ENCODE peak calls at places on chromosome 21, in ten cellular contexts. A is kidney tubule cell; K is body of pancreas; M is stimulated activated CD8-positive, alpha-beta memory T cell treated with anti-CD3 and anti-CD28 coated beads, Interleukin-7, amount 100 ng/mL, for 1 hour; O is iris pigment epithelial cell; R is EH; Y is cardiac muscle cell; T is AG04450; B is T-helper 2 cell; L is NCI-H1092 treated with DMSO at 0.1 percent for 48 hours. Q is an unnamed sample.

GRCh38 chr21:37886726-37887309 is 29.4 kb downstream of the KCNJ6 start:
- DNase-seq in B (no peak), O (no peak), M (no peak), Y (no peak), R (no peak), A (peak), T (no peak), L (no peak), K (no peak), Q (no peak)

GRCh38 chr21:39451332-39452206 is at the start of gene SH3BGR:
- DNase-seq in K (peak), A (peak), R (no peak), T (no peak), B (no peak), L (no peak), Y (peak), O (no peak), M (no peak), Q (peak)

GRCh38 chr21:34113842-34114241 is 40.5 kb downstream of the MRPS6 start:
- DNase-seq in M (no peak), L (peak), B (no peak), A (peak), Y (no peak), O (peak), K (no peak), R (peak), T (no peak), Q (no peak)

GRCh38 chr21:30408782-30409494 is 13.1 kb downstream of the KRTAP13-1 start:
- DNase-seq in O (peak), R (no peak), L (peak), K (peak), B (no peak), M (no peak), Y (peak), A (peak), T (no peak), Q (peak)

GRCh38 chr21:35026617-35027557 is 22.2 kb downstream of the RUNX1 start:
- DNase-seq in K (peak), Y (peak), M (peak), A (peak), B (peak), L (no peak), T (no peak), O (peak), R (peak), Q (peak)

GRCh38 chr21:33041981-33042380 is 16.2 kb downstream of the OLIG2 start:
- DNase-seq in R (peak), T (no peak), L (no peak), O (no peak), B (no peak), Y (no peak), A (peak), M (no peak), K (no peak), Q (no peak)

GRCh38 chr21:25107708-25108107 is 499.6 kb downstream of the MRPL39 start:
- DNase-seq in A (peak), L (no peak), O (peak), Y (peak), K (no peak), R (peak), M (no peak), T (peak), B (no peak), Q (no peak)

GRCh38 chr21:39641827-39642450 is 29.2 kb downstream of the B3GALT5 start:
- DNase-seq in T (no peak), O (no peak), B (no peak), A (no peak), L (no peak), R (no peak), K (no peak), Y (no peak), M (no peak), Q (no peak)

GRCh38 chr21:42860345-42860744 is 19.0 kb downstream of the WDR4 start:
- DNase-seq in R (no peak), O (no peak), M (no peak), L (no peak), B (no peak), Y (no peak), K (no peak), T (no peak), A (no peak), Q (no peak)

GRCh38 chr21:44285547-44285992 is at the start of gene AIRE:
- DNase-seq in K (no peak), O (no peak), Y (no peak), R (peak), M (no peak), T (no peak), L (no peak), A (peak), B (no peak), Q (no peak)

GRCh38 chr21:31161157-31161556 is 122.9 kb upstream of the KRTAP19-8 start:
- DNase-seq in B (no peak), M (no peak), Y (peak), A (peak), R (peak), T (no peak), O (no peak), L (no peak), K (no peak), Q (no peak)

GRCh38 chr21:28421716-28422480 is 570.8 kb downstream of the LTN1 start:
- DNase-seq in M (no peak), T (no peak), A (no peak), R (peak), K (peak), Y (peak), B (no peak), L (no peak), O (peak), Q (no peak)

GRCh38 chr21:33684923-33685560 is 42.7 kb downstream of the ITSN1 start:
- DNase-seq in L (no peak), R (no peak), O (peak), T (no peak), M (no peak), A (no peak), K (no peak), Y (peak), B (no peak), Q (no peak)

GRCh38 chr21:25234857-25235801 is 372.2 kb downstream of the MRPL39 start:
- DNase-seq in Y (no peak), R (no peak), L (no peak), K (no peak), M (no peak), B (no peak), O (no peak), A (no peak), T (no peak), Q (no peak)

GRCh38 chr21:46628868-46629267 is 6.6 kb upstream of the PRMT2 start:
- DNase-seq in R (no peak), A (no peak), M (no peak), Y (no peak), T (no peak), B (no peak), L (no peak), K (no peak), O (no peak), Q (no peak)

GRCh38 chr21:22925032-22925431 is 1926.8 kb downstream of the NCAM2 start:
- DNase-seq in M (no peak), T (no peak), A (no peak), K (no peak), R (no peak), B (no peak), L (no peak), O (no peak), Y (no peak), Q (no peak)

GRCh38 chr21:15894596-15894995 is 164.8 kb downstream of the USP25 start:
- DNase-seq in M (no peak), A (peak), K (no peak), R (peak), O (peak), T (no peak), L (peak), B (no peak), Y (peak), Q (no peak)

GRCh38 chr21:34796518-34797201 is 127.9 kb downstream of the CLIC6 start:
- DNase-seq in K (no peak), A (peak), M (no peak), O (no peak), T (no peak), Y (no peak), L (peak), B (no peak), R (peak), Q (no peak)

GRCh38 chr21:15319727-15320126 is 254.9 kb upstream of the NRIP1 start:
- DNase-seq in M (no peak), T (no peak), L (peak), K (no peak), A (no peak), B (no peak), Y (no peak), R (no peak), O (no peak), Q (no peak)

GRCh38 chr21:19405326-19405725 is 1001.7 kb upstream of the TMPRSS15 start:
- DNase-seq in L (no peak), B (no peak), M (no peak), A (no peak), T (no peak), R (no peak), Y (no peak), O (no peak), K (no peak), Q (no peak)

GRCh38 chr21:35719105-35719504 is 341.2 kb downstream of the SETD4 start:
- DNase-seq in O (no peak), M (no peak), A (no peak), T (no peak), R (no peak), K (no peak), Y (no peak), B (no peak), L (no peak), Q (no peak)

GRCh38 chr21:31370893-31371652 is 27.0 kb upstream of the TIAM1 start:
- DNase-seq in K (no peak), L (no peak), T (no peak), R (no peak), B (no peak), O (peak), Y (peak), M (no peak), A (no peak), Q (no peak)

GRCh38 chr21:41768371-41769042 is 1.7 kb upstream of the RIPK4 start:
- DNase-seq in K (peak), M (no peak), T (peak), O (peak), R (peak), L (peak), Y (peak), B (no peak), A (peak), Q (no peak)

GRCh38 chr21:36122977-36123376 is 11.9 kb upstream of the CBR3 start:
- DNase-seq in L (no peak), A (no peak), O (no peak), T (no peak), R (peak), B (no peak), K (no peak), M (no peak), Y (peak), Q (no peak)

GRCh38 chr21:44533891-44534627 is 5.9 kb downstream of the KRTAP10-1 start:
- DNase-seq in A (no peak), L (no peak), O (no peak), K (no peak), R (no peak), B (no peak), Y (no peak), T (no peak), M (no peak), Q (no peak)

GRCh38 chr21:34989337-34990151 is 59.6 kb downstream of the RUNX1 start:
- DNase-seq in B (peak), R (no peak), O (no peak), T (no peak), Y (no peak), L (no peak), M (no peak), K (no peak), A (no peak), Q (no peak)

GRCh38 chr21:34022557-34023335 is 50.6 kb upstream of the MRPS6 start:
- DNase-seq in M (no peak), K (peak), O (no peak), L (no peak), Y (no peak), R (peak), B (peak), A (no peak), T (no peak), Q (peak)

GRCh38 chr21:45543710-45544448 is 1.6 kb upstream of the SLC19A1 start:
- DNase-seq in A (no peak), B (no peak), Y (no peak), L (no peak), O (no peak), T (no peak), R (no peak), K (peak), M (no peak), Q (peak)

GRCh38 chr21:27734146-27734545 is 767.3 kb upstream of the ADAMTS5 start:
- DNase-seq in O (peak), A (peak), B (no peak), T (peak), L (no peak), Y (peak), M (no peak), R (peak), K (no peak), Q (no peak)

GRCh38 chr21:39184050-39184980 is 1.1 kb upstream of the PSMG1 start:
- DNase-seq in L (peak), B (no peak), R (no peak), O (peak), Y (no peak), M (no peak), K (no peak), A (peak), T (no peak), Q (no peak)

GRCh38 chr21:27275294-27275927 is 308.5 kb upstream of the ADAMTS5 start:
- DNase-seq in Y (peak), A (peak), B (no peak), K (no peak), R (peak), M (no peak), O (peak), L (no peak), T (peak), Q (no peak)

GRCh38 chr21:21003701-21004100 is 5.5 kb downstream of the NCAM2 start:
- DNase-seq in T (no peak), O (peak), Y (peak), R (peak), K (no peak), A (peak), L (peak), M (no peak), B (no peak), Q (no peak)

GRCh38 chr21:26409735-26410134 is 163.4 kb downstream of the CYYR1 start:
- DNase-seq in Y (no peak), R (no peak), O (no peak), M (no peak), T (no peak), B (no peak), L (no peak), K (no peak), A (no peak), Q (no peak)

GRCh38 chr21:42558846-42559245 is 45.2 kb downstream of the SLC37A1 start:
- DNase-seq in T (no peak), L (no peak), K (no peak), M (no peak), Y (no peak), O (no peak), A (peak), B (no peak), R (no peak), Q (peak)

Q was measured in adrenal gland.